ENCODE peak calls at places on chromosome 5, in six cellular contexts. T, L, D, J, V and H are unnamed samples.

GRCh38 chr5:173501271-173501670 is 115.2 kb downstream of the BOD1 start:
- DNase-seq in T (no peak), L (no peak), D (no peak), J (no peak), V (no peak), H (no peak)

GRCh38 chr5:45385321-45386058 is 310.7 kb downstream of the HCN1 start:
- DNase-seq in T (peak; percentile 68), L (no peak), D (peak; percentile 77), J (peak; percentile 90), V (no peak), H (no peak)

GRCh38 chr5:15499528-15500325 is at the start of gene FBXL7:
- DNase-seq in T (peak; percentile 75), L (peak; percentile 52), D (peak; percentile 81), J (no peak), V (peak; percentile 58), H (peak; percentile 87)

GRCh38 chr5:146466521-146467349 is 19.6 kb downstream of the TCERG1 start:
- DNase-seq in T (peak; percentile 37), L (no peak), D (peak; percentile 49), J (no peak), V (no peak), H (no peak)

GRCh38 chr5:115069087-115069968 is 100.4 kb downstream of the TRIM36 start:
- DNase-seq in T (peak; percentile 58), L (peak; percentile 45), D (peak; percentile 58), J (peak; percentile 51), V (peak; percentile 12), H (peak; percentile 56)

GRCh38 chr5:91419571-91420537 is 36.7 kb upstream of the ARRDC3 start:
- DNase-seq in T (peak; percentile 55), L (peak; percentile 29), D (peak; percentile 80), J (peak; percentile 48), V (peak; percentile 66), H (peak; percentile 78)

GRCh38 chr5:76337949-76338589 is 65.0 kb upstream of the IQGAP2 start:
- DNase-seq in T (peak; percentile 47), L (peak; percentile 75), D (peak; percentile 8), J (peak; percentile 65), V (peak; percentile 35), H (peak; percentile 46)

GRCh38 chr5:82257729-82258128 is 20.4 kb downstream of the RPS23 start:
- DNase-seq in T (no peak), L (no peak), D (no peak), J (no peak), V (no peak), H (no peak)

GRCh38 chr5:3602713-3603502 is 7.3 kb downstream of the IRX1 start:
- DNase-seq in T (no peak), L (peak; percentile 59), D (no peak), J (no peak), V (no peak), H (peak; percentile 63)

GRCh38 chr5:122258241-122258640 is 53.8 kb upstream of the SNCAIP start:
- DNase-seq in T (no peak), L (peak; percentile 61), D (no peak), J (no peak), V (no peak), H (no peak)

GRCh38 chr5:155969510-155969909 is 357.5 kb upstream of the SGCD start:
- DNase-seq in T (no peak), L (no peak), D (no peak), J (no peak), V (no peak), H (no peak)

GRCh38 chr5:72487151-72487550 is 20.1 kb downstream of the ZNF366 start:
- DNase-seq in T (no peak), L (no peak), D (no peak), J (no peak), V (no peak), H (no peak)

GRCh38 chr5:37893414-37894134 is 53.7 kb upstream of the GDNF start:
- DNase-seq in T (no peak), L (no peak), D (no peak), J (no peak), V (no peak), H (no peak)

GRCh38 chr5:125199968-125200841 is 453.8 kb upstream of the ZNF608 start:
- DNase-seq in T (no peak), L (no peak), D (peak; percentile 15), J (no peak), V (no peak), H (peak; percentile 64)

GRCh38 chr5:14872070-14872989 is 752 bp upstream of the ANKH start:
- DNase-seq in T (peak; percentile 8), L (no peak), D (peak; percentile 36), J (no peak), V (peak; percentile 70), H (peak; percentile 74)

GRCh38 chr5:38396766-38397165 is 138.4 kb downstream of the EGFLAM start:
- DNase-seq in T (no peak), L (no peak), D (no peak), J (no peak), V (no peak), H (no peak)

GRCh38 chr5:96752341-96753016 is 55.3 kb downstream of the ERAP1 start:
- DNase-seq in T (peak; percentile 69), L (peak; percentile 12), D (peak; percentile 82), J (peak; percentile 36), V (peak; percentile 77), H (peak; percentile 40)

GRCh38 chr5:102196481-102196880 is 99.6 kb downstream of the SLCO4C1 start:
- DNase-seq in T (no peak), L (no peak), D (no peak), J (no peak), V (no peak), H (no peak)

GRCh38 chr5:139862313-139862712 is 66.7 kb downstream of the PSD2 start:
- DNase-seq in T (peak; percentile 7), L (peak; percentile 39), D (peak; percentile 8), J (no peak), V (no peak), H (no peak)

GRCh38 chr5:154474957-154475334 is 3.1 kb downstream of the HAND1 start:
- DNase-seq in T (no peak), L (no peak), D (no peak), J (no peak), V (no peak), H (no peak)

GRCh38 chr5:154478224-154478565 is at the start of gene HAND1:
- DNase-seq in T (no peak), L (no peak), D (no peak), J (peak; percentile 8), V (no peak), H (no peak)

GRCh38 chr5:154475613-154476342 is 2.2 kb downstream of the HAND1 start:
- DNase-seq in T (no peak), L (no peak), D (no peak), J (no peak), V (no peak), H (no peak)

GRCh38 chr5:154477382-154478223 is 424 bp downstream of the HAND1 start:
- DNase-seq in T (peak; percentile 1), L (no peak), D (no peak), J (no peak), V (no peak), H (no peak)

GRCh38 chr5:154476343-154477213 is 1.4 kb downstream of the HAND1 start:
- DNase-seq in T (no peak), L (no peak), D (no peak), J (no peak), V (no peak), H (no peak)
- TF ChIP-seq CTCF in T (no peak), L (no peak), D (no peak), J (no peak), V (no peak), H (no peak)

DNA sequence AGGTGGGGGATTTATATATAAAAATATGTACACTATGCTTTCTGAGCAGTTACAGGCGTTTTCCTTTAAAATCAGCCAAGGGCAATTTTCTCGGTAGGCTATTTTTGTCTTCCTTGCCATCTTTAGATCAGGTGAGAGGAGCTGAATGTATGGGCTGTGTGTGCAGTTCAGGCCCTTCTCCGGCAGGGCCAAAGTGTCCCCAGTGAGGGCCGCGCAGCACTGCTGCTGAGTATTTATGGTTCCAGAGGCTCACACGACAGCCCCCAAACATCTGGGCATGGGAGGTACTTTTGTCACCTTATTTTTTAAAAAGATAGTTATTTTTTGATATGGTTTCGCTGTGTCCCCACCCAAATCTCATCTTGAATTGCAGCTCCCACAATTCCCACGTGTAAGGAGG is 11.5 kb downstream of the GFPT2 start:
- DNase-seq in T (no peak), L (no peak), D (no peak), J (no peak), V (no peak), H (no peak)
- H3K4me1 ChIP-seq in T (peaks cover 7% of the 10 kb centered on the region), L (no peaks in the 10 kb centered on the region), D (peaks cover 2% of the 10 kb centered on the region), J (peaks cover 13% of the 10 kb centered on the region), V (peaks cover 4% of the 10 kb centered on the region), H (peaks cover 5% of the 10 kb centered on the region)

GRCh38 chr5:177383181-177383580 is 1.1 kb upstream of the SLC34A1 start:
- DNase-seq in T (no peak), L (no peak), D (no peak), J (no peak), V (no peak), H (no peak)

GRCh38 chr5:177380805-177381126 is 3.5 kb upstream of the SLC34A1 start:
- DNase-seq in T (no peak), L (no peak), D (no peak), J (no peak), V (no peak), H (no peak)

GRCh38 chr5:177384134-177384533 is at the start of gene SLC34A1:
- DNase-seq in T (no peak), L (no peak), D (no peak), J (no peak), V (no peak), H (no peak)

GRCh38 chr5:177385720-177386119 is 1.5 kb downstream of the SLC34A1 start:
- DNase-seq in T (no peak), L (no peak), D (no peak), J (no peak), V (no peak), H (no peak)

GRCh38 chr5:177382423-177383029 is 1.7 kb upstream of the SLC34A1 start:
- DNase-seq in T (peak; percentile 18), L (no peak), D (peak; percentile 44), J (no peak), V (no peak), H (peak; percentile 71)
- TF ChIP-seq CTCF in T (peak; percentile 17), L (peak; percentile 15), D (peak; percentile 41), J (peak; percentile 40), V (no peak), H (no peak)

GRCh38 chr5:135221187-135221473 is 177.9 kb downstream of the MACROH2A1 start:
- DNase-seq in T (no peak), L (no peak), D (no peak), J (no peak), V (no peak), H (no peak)

GRCh38 chr5:135222171-135222681 is 176.8 kb downstream of the MACROH2A1 start:
- DNase-seq in T (no peak), L (no peak), D (no peak), J (peak; percentile 15), V (no peak), H (no peak)

GRCh38 chr5:135220394-135221186 is 178.4 kb downstream of the MACROH2A1 start:
- DNase-seq in T (no peak), L (no peak), D (no peak), J (no peak), V (no peak), H (no peak)

GRCh38 chr5:135222771-135223170 is 176.3 kb downstream of the MACROH2A1 start:
- DNase-seq in T (no peak), L (no peak), D (no peak), J (no peak), V (no peak), H (no peak)

DNA sequence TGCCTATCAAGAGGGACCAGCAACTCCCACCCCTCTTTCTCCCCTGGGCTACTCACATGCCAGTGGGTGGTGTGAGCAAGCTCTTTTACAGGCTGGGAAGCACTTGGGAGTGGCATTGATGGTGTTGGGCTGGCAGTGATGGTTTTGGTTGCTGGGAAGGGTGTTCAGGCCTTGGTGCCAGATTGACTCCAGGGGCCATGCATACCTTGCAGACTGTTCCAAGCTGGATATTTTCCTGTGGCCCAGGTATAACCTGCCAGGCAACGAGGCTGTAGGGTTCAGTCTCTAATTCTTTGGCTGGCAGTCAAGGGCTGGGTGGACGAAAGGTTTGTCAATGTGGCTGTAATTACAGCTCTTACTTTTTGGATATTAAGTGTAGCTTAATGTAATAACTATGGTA is 177.3 kb downstream of the MACROH2A1 start:
- DNase-seq in T (no peak), L (no peak), D (no peak), J (no peak), V (no peak), H (no peak)
- H3K4me1 ChIP-seq in T (peaks cover 2% of the 10 kb centered on the region), L (no peaks in the 10 kb centered on the region), D (no peaks in the 10 kb centered on the region), J (peaks cover 19% of the 10 kb centered on the region), V (no peaks in the 10 kb centered on the region), H (no peaks in the 10 kb centered on the region)